ENCODE peak calls at places on chromosomes 5 and 9, in five cellular contexts. G, V, Z, S and P are unnamed samples.

GRCh38 chr5:169595172-169595820 is 11.7 kb downstream of the SPDL1 start:
- DNase-seq in G (no peak), V (no peak), Z (no peak), S (peak), P (no peak)

GRCh38 chr5:65771266-65771665 is 49.3 kb downstream of the NLN start:
- DNase-seq in G (no peak), V (no peak), Z (no peak), S (no peak), P (no peak)

GRCh38 chr5:79561525-79561893 is 47.6 kb upstream of the HOMER1 start:
- DNase-seq in G (no peak), V (no peak), Z (no peak), S (no peak), P (no peak)

GRCh38 chr5:64594601-64595518 is 89.0 kb downstream of the RGS7BP start:
- DNase-seq in G (no peak), V (no peak), Z (peak), S (peak), P (peak)

GRCh38 chr5:152178350-152178699 is 226.8 kb downstream of the NMUR2 start:
- DNase-seq in G (no peak), V (no peak), Z (no peak), S (no peak), P (no peak)

GRCh38 chr9:78103971-78104433 is 72.4 kb upstream of the GNAQ start:
- DNase-seq in G (no peak), V (peak), Z (no peak), S (no peak), P (no peak)

GRCh38 chr5:93576994-93577575 is 3.9 kb downstream of the NR2F1-AS1 start:
- DNase-seq in G (no peak), V (peak), Z (no peak), S (no peak), P (no peak)

GRCh38 chr5:35313296-35313695 is 83.0 kb upstream of the PRLR start:
- DNase-seq in G (no peak), V (no peak), Z (peak), S (no peak), P (peak)

GRCh38 chr5:28014779-28015178 is 976.4 kb upstream of the CDH9 start:
- DNase-seq in G (no peak), V (no peak), Z (peak), S (no peak), P (peak)

GRCh38 chr5:173582198-173583092 is 34.0 kb downstream of the BOD1 start:
- DNase-seq in G (no peak), V (no peak), Z (no peak), S (no peak), P (no peak)

GRCh38 chr5:167217097-167217743 is 1074.2 kb upstream of the WWC1 start:
- DNase-seq in G (no peak), V (no peak), Z (peak), S (no peak), P (peak)

GRCh38 chr5:44332360-44332971 is 56.8 kb downstream of the FGF10 start:
- DNase-seq in G (no peak), V (peak), Z (peak), S (peak), P (peak)

GRCh38 chr5:107367919-107368318 is 302.8 kb downstream of the EFNA5 start:
- DNase-seq in G (no peak), V (no peak), Z (no peak), S (no peak), P (no peak)

GRCh38 chr5:89901983-89902382 is 507.6 kb downstream of the CETN3 start:
- DNase-seq in G (no peak), V (no peak), Z (no peak), S (no peak), P (no peak)

GRCh38 chr9:121975801-121976277 is 117.3 kb downstream of the TTLL11 start:
- DNase-seq in G (no peak), V (no peak), Z (peak), S (no peak), P (no peak)

GRCh38 chr5:148482697-148483462 is 99.1 kb downstream of the FBXO38 start:
- DNase-seq in G (peak), V (peak), Z (peak), S (peak), P (peak)

GRCh38 chr9:35599763-35600604 is 5.1 kb upstream of the TESK1 start:
- DNase-seq in G (peak), V (no peak), Z (no peak), S (no peak), P (peak)

GRCh38 chr5:161548472-161549094 is 2.1 kb upstream of the GABRB2 start:
- DNase-seq in G (no peak), V (peak), Z (no peak), S (no peak), P (no peak)

GRCh38 chr9:85741112-85741874 is 461 bp downstream of the AGTPBP1 start:
- DNase-seq in G (no peak), V (peak), Z (peak), S (no peak), P (peak)

GRCh38 chr5:115840825-115841224 is 540 bp downstream of the ATG12 start:
- DNase-seq in G (no peak), V (no peak), Z (no peak), S (peak), P (no peak)

GRCh38 chr5:89338935-89339334 is 456.0 kb upstream of the MEF2C start:
- DNase-seq in G (no peak), V (no peak), Z (peak), S (no peak), P (no peak)

GRCh38 chr5:133205204-133205603 is 153.4 kb downstream of the HSPA4 start:
- DNase-seq in G (no peak), V (no peak), Z (no peak), S (no peak), P (no peak)

GRCh38 chr5:45057564-45057963 is 248.8 kb downstream of the MRPS30 start:
- DNase-seq in G (no peak), V (no peak), Z (no peak), S (no peak), P (no peak)

GRCh38 chr5:5494489-5495402 is 72.3 kb downstream of the ICE1 start:
- DNase-seq in G (peak), V (peak), Z (peak), S (peak), P (no peak)

GRCh38 chr5:61523072-61523471 is 191.0 kb downstream of the ZSWIM6 start:
- DNase-seq in G (no peak), V (no peak), Z (no peak), S (no peak), P (no peak)

GRCh38 chr9:120856700-120857099 is 14.0 kb upstream of the PSMD5 start:
- DNase-seq in G (no peak), V (no peak), Z (peak), S (no peak), P (no peak)

GRCh38 chr9:133351908-133352634 is 4.1 kb downstream of the RPL7A start:
- DNase-seq in G (no peak), V (peak), Z (peak), S (peak), P (peak)

GRCh38 chr9:133233681-133234432 is 24.8 kb upstream of the OBP2B start:
- DNase-seq in G (no peak), V (no peak), Z (no peak), S (peak), P (no peak)

GRCh38 chr9:88805217-88805943 is 185.9 kb upstream of the S1PR3 start:
- DNase-seq in G (no peak), V (no peak), Z (no peak), S (no peak), P (no peak)

GRCh38 chr9:112050544-112051475 is 124.3 kb downstream of the SUSD1 start:
- DNase-seq in G (peak), V (no peak), Z (peak), S (peak), P (peak)

GRCh38 chr5:33885679-33886078 is 6.1 kb downstream of the ADAMTS12 start:
- DNase-seq in G (no peak), V (no peak), Z (no peak), S (no peak), P (no peak)
- TF ChIP-seq CTCF in G (no peak), V (no peak), Z (no peak), S (no peak), P (no peak)

DNA sequence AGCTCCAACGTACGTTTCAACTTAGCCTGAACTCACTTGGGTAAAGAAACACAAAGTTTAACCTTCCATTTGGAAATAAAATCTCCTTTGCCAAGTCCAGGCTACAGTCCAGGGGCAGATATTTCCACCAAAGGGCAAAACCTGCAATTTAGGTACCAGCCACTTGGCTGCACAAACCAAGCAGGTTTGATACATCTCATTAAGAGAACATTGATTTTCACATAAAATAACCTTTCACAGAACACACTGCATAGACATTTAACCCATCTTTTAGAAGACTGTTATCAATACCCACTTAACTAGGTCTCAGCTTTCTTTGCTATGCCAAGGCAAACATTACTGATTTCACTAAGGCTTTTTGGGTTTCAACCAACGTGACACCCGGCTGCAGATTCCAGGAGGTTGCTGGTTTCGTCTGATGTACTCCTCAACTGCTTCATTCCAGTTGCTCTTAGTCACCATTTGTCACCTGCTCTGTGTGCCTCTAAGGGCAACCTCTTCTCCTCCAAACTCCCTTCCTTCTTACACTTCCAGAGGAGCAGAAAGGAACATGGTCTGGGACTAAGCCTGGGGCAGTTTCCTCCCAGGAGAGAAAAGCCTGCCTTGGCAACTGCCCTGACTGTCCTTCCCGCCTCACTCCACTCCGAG is 67.1 kb downstream of the EPB41L4B start:
- DNase-seq in G (no peak), V (no peak), Z (peak), S (no peak), P (peak)
- TF ChIP-seq CTCF in G (no peak), V (no peak), Z (peak), S (no peak), P (no peak)

DNA sequence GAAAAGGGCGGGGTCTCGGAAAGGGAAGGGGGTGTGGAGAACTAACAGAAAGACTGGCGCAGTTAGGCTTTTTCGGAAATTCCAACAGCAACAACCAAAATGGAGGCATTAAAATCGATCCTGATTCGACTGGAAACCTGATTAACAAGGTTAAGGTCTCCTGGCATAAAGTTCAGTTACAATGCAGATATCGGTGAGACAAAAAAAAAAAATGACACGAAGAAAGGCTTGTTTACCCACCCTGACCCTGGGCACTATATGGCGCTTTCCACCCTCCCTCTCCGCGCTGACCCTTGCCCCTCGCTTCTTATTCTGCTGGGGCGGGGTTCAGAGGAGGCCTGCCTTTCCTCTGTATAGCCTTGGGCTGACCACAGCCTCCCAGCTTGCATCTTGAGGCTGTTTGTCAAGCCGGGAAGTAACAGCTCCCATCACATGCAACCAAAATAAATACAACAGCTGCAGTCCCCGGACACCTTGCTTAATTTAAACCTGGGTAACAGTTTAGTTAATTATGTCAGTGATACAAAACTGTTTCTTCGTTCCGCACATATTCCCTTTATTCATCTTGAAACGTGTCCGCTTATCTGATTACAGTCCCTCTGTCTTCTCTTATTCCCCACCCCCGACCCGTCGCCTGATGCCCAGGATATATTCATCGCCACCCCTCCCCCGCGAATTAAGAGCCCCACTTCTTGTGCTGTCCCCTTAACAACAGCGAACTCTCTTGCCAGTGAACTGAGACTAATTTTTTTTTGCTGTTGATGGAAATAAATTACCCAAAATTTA is 808 bp upstream of the PJA2 start:
- DNase-seq in G (peak), V (peak), Z (peak), S (no peak), P (peak)
- TF ChIP-seq CTCF in G (no peak), V (no peak), Z (no peak), S (no peak), P (no peak)

DNA sequence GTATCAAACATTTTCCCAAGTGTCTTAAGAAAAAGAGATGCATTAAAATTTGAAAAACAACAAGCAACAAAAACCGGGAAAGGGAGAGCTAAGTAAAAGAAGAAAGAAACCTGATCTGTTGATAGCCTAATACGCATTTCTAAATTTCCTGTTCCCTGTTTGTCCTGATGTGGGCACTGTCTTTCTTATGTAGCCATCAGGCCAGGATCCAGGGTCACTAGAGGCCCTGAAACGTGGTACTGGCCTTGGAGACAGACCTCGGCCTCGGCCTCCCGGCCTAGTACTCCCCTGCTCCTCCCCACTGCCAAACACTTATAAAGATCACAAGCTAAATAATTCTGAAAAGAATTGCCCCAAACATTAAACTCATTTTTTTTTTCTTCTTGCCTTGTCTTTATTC is 547.2 kb downstream of the IRX1 start:
- DNase-seq in G (no peak), V (no peak), Z (no peak), S (no peak), P (no peak)
- TF ChIP-seq CTCF in G (no peak), V (no peak), Z (no peak), S (no peak), P (no peak)